ENCODE peak calls at places on chromosomes 5 and 9, in four cellular contexts. J is neuronal stem cell, S is GM23248, N is PC-9. V is an unnamed sample.

GRCh38 chr5:39080597-39081204 is 6.5 kb upstream of the RICTOR start:
- DNase-seq in J (peak; percentile 6), S (peak; percentile 85), N (no peak), V (peak; percentile 62)

GRCh38 chr9:98971168-98971914 is 27.6 kb downstream of the COL15A1 start:
- DNase-seq in J (peak; percentile 26), S (peak; percentile 87), N (no peak), V (no peak)

GRCh38 chr5:1769017-1769640 is 30.5 kb downstream of the MRPL36 start:
- DNase-seq in J (no peak), S (no peak), N (no peak), V (no peak)

GRCh38 chr9:16150938-16151650 is 598.3 kb downstream of the CCDC171 start:
- DNase-seq in J (no peak), S (no peak), N (no peak), V (no peak)

GRCh38 chr5:36357391-36357790 is 55.7 kb upstream of the RANBP3L start:
- DNase-seq in J (no peak), S (peak; percentile 78), N (no peak), V (no peak)

GRCh38 chr9:93664549-93665120 is 88.3 kb downstream of the PHF2 start:
- DNase-seq in J (no peak), S (no peak), N (no peak), V (no peak)

GRCh38 chr5:55701462-55702103 is 10.5 kb downstream of the SLC38A9 start:
- DNase-seq in J (no peak), S (no peak), N (no peak), V (no peak)

GRCh38 chr9:4306788-4307144 is 6.9 kb upstream of the GLIS3 start:
- DNase-seq in J (no peak), S (no peak), N (no peak), V (no peak)

GRCh38 chr5:113176196-113176595 is 199.6 kb downstream of the DCP2 start:
- DNase-seq in J (no peak), S (no peak), N (no peak), V (no peak)

GRCh38 chr5:9381464-9381863 is 164.4 kb downstream of the SEMA5A start:
- DNase-seq in J (no peak), S (no peak), N (no peak), V (no peak)

GRCh38 chr5:77102549-77102948 is 15.5 kb upstream of the ZBED3 start:
- DNase-seq in J (no peak), S (no peak), N (no peak), V (no peak)

GRCh38 chr5:65577141-65577540 is 14.0 kb downstream of the PPWD1 start:
- DNase-seq in J (no peak), S (no peak), N (no peak), V (no peak)

GRCh38 chr5:180813418-180813817 is 10.8 kb upstream of the MGAT1 start:
- DNase-seq in J (no peak), S (no peak), N (no peak), V (no peak)

GRCh38 chr9:35771943-35772342 is 17.9 kb upstream of the MSMP start:
- DNase-seq in J (no peak), S (no peak), N (peak; percentile 77), V (no peak)

GRCh38 chr9:26026423-26027100 is 348.3 kb upstream of the TUSC1 start:
- DNase-seq in J (no peak), S (no peak), N (no peak), V (no peak)

GRCh38 chr5:108280248-108280647 is 101.7 kb downstream of the FBXL17 start:
- DNase-seq in J (no peak), S (no peak), N (no peak), V (no peak)
- H3K4me3 ChIP-seq in J (no peak overlapping the region), S (no peak overlapping the region), N (no peak overlapping the region), V (no peak overlapping the region)

DNA sequence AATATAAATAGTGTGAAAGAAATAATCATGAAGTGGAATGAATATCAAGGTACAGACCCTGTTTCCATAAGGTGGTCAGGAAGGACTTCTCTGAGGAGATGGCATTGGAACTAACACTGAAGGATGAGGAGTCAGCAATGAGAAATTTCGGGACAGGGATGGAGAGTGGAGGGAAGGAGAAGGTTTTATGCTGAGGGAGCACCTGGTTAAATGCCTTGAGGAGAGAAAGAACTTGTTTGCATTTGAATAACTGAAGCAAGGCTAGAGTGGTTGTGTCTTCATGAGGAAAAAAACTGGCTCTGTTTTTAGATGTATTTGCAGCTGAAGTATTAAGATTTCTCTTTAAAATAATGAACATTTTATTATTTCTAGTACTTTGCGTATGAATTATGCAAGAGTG is 180.8 kb downstream of the TRPM3 start:
- DNase-seq in J (no peak), S (no peak), N (no peak), V (no peak)
- H3K27me3 ChIP-seq in J (no peaks in the 10 kb centered on the region), S (peaks cover 9% of the 10 kb centered on the region), N (peaks cover 5% of the 10 kb centered on the region), V (no peaks in the 10 kb centered on the region)

GRCh38 chr9:73166453-73166852 is 14.8 kb downstream of the ANXA1 start:
- DNase-seq in J (no peak), S (no peak), N (no peak), V (no peak)

GRCh38 chr9:73162987-73163763 is 11.5 kb downstream of the ANXA1 start:
- DNase-seq in J (no peak), S (peak; percentile 39), N (no peak), V (no peak)

GRCh38 chr9:73170185-73170957 is 18.7 kb downstream of the ANXA1 start:
- DNase-seq in J (no peak), S (no peak), N (no peak), V (no peak)

GRCh38 chr9:73167614-73168013 is 15.9 kb downstream of the ANXA1 start:
- DNase-seq in J (no peak), S (no peak), N (no peak), V (no peak)

DNA sequence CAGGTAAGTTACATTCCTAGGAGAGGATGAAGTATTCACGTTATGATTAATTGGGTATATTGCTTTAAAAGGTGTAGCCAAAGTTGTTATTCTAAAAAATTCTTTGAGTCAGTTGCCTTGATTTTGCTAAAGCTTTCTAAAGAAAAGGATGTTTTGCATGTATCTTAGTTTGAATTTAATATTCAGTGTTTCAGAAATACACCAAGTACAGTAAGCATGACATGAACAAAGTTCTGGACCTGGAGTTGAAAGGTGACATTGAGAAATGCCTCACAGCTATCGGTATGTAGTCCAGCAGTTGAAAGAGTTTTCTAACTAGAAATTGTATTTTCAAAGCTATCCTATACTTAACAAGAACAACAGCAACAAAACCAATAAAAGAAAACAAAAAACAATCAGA is 14.2 kb downstream of the ANXA1 start:
- DNase-seq in J (no peak), S (no peak), N (no peak), V (no peak)
- H3K36me3 ChIP-seq in J (no peaks in the 10 kb centered on the region), S (peaks cover 99% of the 10 kb centered on the region), N (peaks cover 4% of the 10 kb centered on the region), V (peaks cover 13% of the 10 kb centered on the region)

GRCh38 chr9:21696411-21696865 is 106.0 kb upstream of the MTAP start:
- DNase-seq in J (no peak), S (peak; percentile 34), N (no peak), V (no peak)
- H3K4me3 ChIP-seq in J (no peak overlapping the region), S (no peak overlapping the region), N (no peak overlapping the region), V (no peak overlapping the region)

GRCh38 chr5:173222466-173222865 is 12.5 kb downstream of the NKX2-5 start:
- DNase-seq in J (no peak), S (no peak), N (no peak), V (no peak)
- H3K27me3 ChIP-seq in J (peaks cover 14% of the 10 kb centered on the region), S (peaks cover 27% of the 10 kb centered on the region), N (peaks cover 6% of the 10 kb centered on the region), V (no peaks in the 10 kb centered on the region)

V was measured in lung.